ENCODE peak calls at places on chromosomes 2 and 18, in ten cellular contexts. X is stimulated activated CD8-positive, alpha-beta memory T cell treated with anti-CD3 and anti-CD28 coated beads, Interleukin-15, amount 100 ng/mL, for 24 hours; Y is GM20000; E is aorta; V is cardiac fibroblast; U is foreskin fibroblast; I is epithelial cell of esophagus; B is T-helper 1 cell; P is stimulated activated CD4-positive, alpha-beta T cell treated with anti-CD3 and anti-CD28 coated beads, Interleukin-1b, Interleukin-23, amount 100 ng/mL, for 24 hours; M is activated CD4-positive, alpha-beta T cell treated with anti-CD3 and anti-CD28 coated beads, Interleukin-2, amount 50 U/mL, for 1 hour. W is an unnamed sample.

GRCh38 chr18:60892855-60893254 is 440.4 kb upstream of the CDH20 start:
- DNase-seq in X (no peak), Y (no peak), E (no peak), V (peak; percentile 43), U (peak; percentile 17), I (peak; percentile 97), B (no peak), P (no peak), M (no peak), W (no peak)

GRCh38 chr2:16638941-16639340 is 26.7 kb downstream of the CYRIA start:
- DNase-seq in X (no peak), Y (no peak), E (no peak), V (no peak), U (no peak), I (no peak), B (no peak), P (no peak), M (no peak), W (no peak)

GRCh38 chr2:130928385-130928784 is 91.7 kb downstream of the ARHGEF4 start:
- DNase-seq in X (no peak), Y (no peak), E (no peak), V (no peak), U (no peak), I (no peak), B (no peak), P (no peak), M (no peak), W (no peak)

GRCh38 chr18:72826736-72827135 is 41.1 kb downstream of the NETO1 start:
- DNase-seq in X (no peak), Y (no peak), E (no peak), V (no peak), U (no peak), I (no peak), B (no peak), P (no peak), M (no peak), W (no peak)

GRCh38 chr2:150570712-150571111 is 83.2 kb upstream of the RND3 start:
- DNase-seq in X (no peak), Y (no peak), E (no peak), V (peak; percentile 77), U (peak; percentile 80), I (peak; percentile 90), B (no peak), P (no peak), M (no peak), W (no peak)

GRCh38 chr2:177606636-177607035 is 214.1 kb downstream of the AGPS start:
- DNase-seq in X (no peak), Y (no peak), E (no peak), V (peak; percentile 25), U (peak; percentile 37), I (no peak), B (no peak), P (no peak), M (no peak), W (peak; percentile 46)

GRCh38 chr18:12460874-12461273 is 53.1 kb downstream of the PRELID3A start:
- DNase-seq in X (no peak), Y (no peak), E (no peak), V (peak; percentile 80), U (peak; percentile 30), I (no peak), B (no peak), P (no peak), M (no peak), W (peak; percentile 40)

GRCh38 chr2:46066116-46066515 is 231.1 kb upstream of the EPAS1 start:
- DNase-seq in X (no peak), Y (no peak), E (no peak), V (no peak), U (no peak), I (no peak), B (no peak), P (no peak), M (no peak), W (no peak)

GRCh38 chr2:36615214-36615613 is 17.2 kb upstream of the FEZ2 start:
- DNase-seq in X (no peak), Y (no peak), E (no peak), V (peak; percentile 65), U (peak; percentile 30), I (peak; percentile 26), B (no peak), P (no peak), M (no peak), W (peak; percentile 53)

GRCh38 chr2:152504618-152505017 is 169.6 kb downstream of the FMNL2 start:
- DNase-seq in X (no peak), Y (no peak), E (no peak), V (peak; percentile 37), U (no peak), I (peak; percentile 21), B (no peak), P (no peak), M (no peak), W (no peak)

GRCh38 chr2:9467687-9468086 is 6.7 kb upstream of the IAH1 start:
- DNase-seq in X (no peak), Y (no peak), E (peak; percentile 41), V (no peak), U (no peak), I (no peak), B (no peak), P (no peak), M (no peak), W (no peak)

GRCh38 chr2:16628316-16628715 is 37.3 kb downstream of the CYRIA start:
- DNase-seq in X (no peak), Y (no peak), E (no peak), V (no peak), U (no peak), I (no peak), B (no peak), P (no peak), M (no peak), W (no peak)

GRCh38 chr2:172783091-172783898 is 47.6 kb downstream of the RAPGEF4 start:
- DNase-seq in X (no peak), Y (no peak), E (no peak), V (peak; percentile 82), U (peak; percentile 96), I (peak; percentile 71), B (no peak), P (no peak), M (no peak), W (peak; percentile 75)

GRCh38 chr18:5518899-5519371 is 24.9 kb downstream of the EPB41L3 start:
- DNase-seq in X (no peak), Y (no peak), E (no peak), V (peak; percentile 91), U (no peak), I (no peak), B (no peak), P (no peak), M (no peak), W (peak; percentile 40)

GRCh38 chr2:180366481-180366880 is 359.4 kb upstream of the CWC22 start:
- DNase-seq in X (no peak), Y (no peak), E (no peak), V (no peak), U (no peak), I (no peak), B (no peak), P (no peak), M (no peak), W (no peak)

GRCh38 chr2:96618599-96619283 is 19.4 kb downstream of the KANSL3 start:
- DNase-seq in X (no peak), Y (no peak), E (no peak), V (peak; percentile 54), U (no peak), I (no peak), B (no peak), P (no peak), M (no peak), W (no peak)

GRCh38 chr2:219798430-219798829 is 171.0 kb downstream of the SLC4A3 start:
- DNase-seq in X (no peak), Y (no peak), E (no peak), V (no peak), U (no peak), I (peak; percentile 84), B (no peak), P (no peak), M (no peak), W (no peak)

GRCh38 chr18:62839874-62840713 is 124.8 kb downstream of the PHLPP1 start:
- DNase-seq in X (no peak), Y (no peak), E (no peak), V (no peak), U (no peak), I (peak; percentile 72), B (no peak), P (no peak), M (no peak), W (no peak)

GRCh38 chr18:3935316-3935715 is 485.3 kb downstream of the TGIF1 start:
- DNase-seq in X (no peak), Y (no peak), E (no peak), V (peak; percentile 5), U (no peak), I (no peak), B (no peak), P (no peak), M (no peak), W (no peak)